ENCODE peak calls at places on chromosome 11, in six cellular contexts. Y is activated T-cell treated with anti-CD3 and anti-CD28 coated beads for 1 hour, K is neural crest cell, C is neural progenitor cell, R is posterior cingulate gyrus, N is substantia nigra. M is an unnamed sample.

GRCh38 chr11:2700415-2701211 is 819 bp upstream of the KCNQ1OT1 start:
- DNase-seq in Y (peak), K (peak), C (peak), R (peak), N (no peak), M (no peak)

GRCh38 chr11:128469220-128469619 is 118.1 kb downstream of the ETS1 start:
- DNase-seq in Y (no peak), K (no peak), C (no peak), R (no peak), N (no peak), M (peak)

GRCh38 chr11:110750100-110750499 is 37.9 kb upstream of the ARHGAP20 start:
- DNase-seq in Y (no peak), K (no peak), C (no peak), R (no peak), N (no peak), M (no peak)

GRCh38 chr11:33116535-33116934 is 44.7 kb downstream of the CSTF3 start:
- DNase-seq in Y (no peak), K (no peak), C (no peak), R (no peak), N (no peak), M (no peak)

GRCh38 chr11:97611345-97611744 is 1221.5 kb downstream of the JRKL start:
- DNase-seq in Y (no peak), K (no peak), C (no peak), R (no peak), N (no peak), M (no peak)

GRCh38 chr11:122097419-122098001 is 18.5 kb downstream of the BLID start:
- DNase-seq in Y (no peak), K (no peak), C (peak), R (peak), N (no peak), M (no peak)

GRCh38 chr11:74449369-74449931 is 17.9 kb downstream of the KCNE3 start:
- DNase-seq in Y (peak), K (peak), C (peak), R (no peak), N (no peak), M (no peak)

GRCh38 chr11:129910360-129910759 is 15.0 kb upstream of the NFRKB start:
- DNase-seq in Y (no peak), K (no peak), C (peak), R (no peak), N (no peak), M (no peak)

GRCh38 chr11:10709299-10710086 is 15.9 kb upstream of the IRAG1 start:
- DNase-seq in Y (no peak), K (no peak), C (no peak), R (no peak), N (no peak), M (no peak)

M was measured in GM12892.